ENCODE peak calls at places on chromosomes 13 and 19, in four cellular contexts. O, D, S and J are unnamed samples.

GRCh38 chr19:1855828-1856255 is 7.5 kb downstream of the KLF16 start:
- DNase-seq in O (peak), D (no peak), S (no peak), J (no peak)

GRCh38 chr13:111202745-111203144 is 87.6 kb downstream of the ARHGEF7 start:
- DNase-seq in O (peak), D (peak), S (no peak), J (no peak)

GRCh38 chr13:50387124-50387581 is 371.9 kb downstream of the KCNRG start:
- DNase-seq in O (peak), D (no peak), S (peak), J (peak)

GRCh38 chr19:10404888-10405808 is 1.8 kb upstream of the CDC37 start:
- DNase-seq in O (no peak), D (no peak), S (no peak), J (no peak)

GRCh38 chr19:19040417-19040816 is 7.0 kb downstream of the ARMC6 start:
- DNase-seq in O (no peak), D (no peak), S (peak), J (no peak)

GRCh38 chr13:72368031-72368430 is 359.4 kb downstream of the MZT1 start:
- DNase-seq in O (no peak), D (no peak), S (no peak), J (no peak)

GRCh38 chr13:33927315-33927714 is 109.4 kb downstream of the RFC3 start:
- DNase-seq in O (no peak), D (no peak), S (no peak), J (no peak)

GRCh38 chr19:49779731-49780578 is 13.2 kb downstream of the AP2A1 start:
- DNase-seq in O (no peak), D (no peak), S (no peak), J (no peak)

GRCh38 chr19:40416918-40417713 is 3.9 kb upstream of the PRX start:
- DNase-seq in O (peak), D (no peak), S (peak), J (no peak)

GRCh38 chr19:43798546-43799409 is 3.5 kb downstream of the LYPD5 start:
- DNase-seq in O (peak), D (no peak), S (no peak), J (peak)

GRCh38 chr13:109782823-109783411 is 3.5 kb downstream of the IRS2 start:
- DNase-seq in O (no peak), D (no peak), S (no peak), J (no peak)

GRCh38 chr19:46954502-46955004 is 65.1 kb upstream of the NPAS1 start:
- DNase-seq in O (peak), D (no peak), S (peak), J (no peak)

GRCh38 chr19:28436320-28436719 is 776.6 kb downstream of the UQCRFS1 start:
- DNase-seq in O (no peak), D (no peak), S (no peak), J (no peak)

GRCh38 chr19:4391701-4392543 is 8.4 kb downstream of the SH3GL1 start:
- DNase-seq in O (no peak), D (no peak), S (peak), J (no peak)

DNA sequence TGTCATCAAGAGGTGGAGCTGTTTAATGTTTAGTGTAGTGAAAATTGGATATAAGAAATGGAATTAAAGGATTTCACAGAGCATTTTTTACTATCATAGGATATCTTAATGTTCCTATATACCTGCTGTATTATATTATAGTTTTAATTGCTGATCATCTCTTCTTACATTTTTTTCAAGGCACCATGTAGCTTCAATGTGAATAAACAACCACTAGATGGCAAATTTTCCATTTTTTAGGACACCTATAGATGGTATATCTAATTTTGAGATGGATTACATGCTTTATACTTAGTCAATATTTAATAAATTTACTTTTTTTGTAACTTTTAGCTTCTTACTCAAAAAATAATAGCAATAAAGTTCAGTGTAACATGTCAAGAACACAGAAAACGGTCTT is 9.0 kb upstream of the ATXN8OS start:
- DNase-seq in O (no peak), D (no peak), S (no peak), J (no peak)
- TF ChIP-seq HMGXB4 in O (no peak), D (no peak), S (no peak), J (no peak)

GRCh38 chr19:14352526-14352925 is 28.7 kb upstream of the ADGRE5 start:
- DNase-seq in O (no peak), D (no peak), S (no peak), J (no peak)

GRCh38 chr19:14350866-14351265 is 30.4 kb upstream of the ADGRE5 start:
- DNase-seq in O (no peak), D (no peak), S (no peak), J (no peak)

GRCh38 chr19:14350302-14350701 is 30.9 kb upstream of the ADGRE5 start:
- DNase-seq in O (no peak), D (no peak), S (no peak), J (no peak)

GRCh38 chr19:14347999-14348889 is 33.0 kb upstream of the ADGRE5 start:
- DNase-seq in O (peak), D (peak), S (peak), J (peak)

DNA sequence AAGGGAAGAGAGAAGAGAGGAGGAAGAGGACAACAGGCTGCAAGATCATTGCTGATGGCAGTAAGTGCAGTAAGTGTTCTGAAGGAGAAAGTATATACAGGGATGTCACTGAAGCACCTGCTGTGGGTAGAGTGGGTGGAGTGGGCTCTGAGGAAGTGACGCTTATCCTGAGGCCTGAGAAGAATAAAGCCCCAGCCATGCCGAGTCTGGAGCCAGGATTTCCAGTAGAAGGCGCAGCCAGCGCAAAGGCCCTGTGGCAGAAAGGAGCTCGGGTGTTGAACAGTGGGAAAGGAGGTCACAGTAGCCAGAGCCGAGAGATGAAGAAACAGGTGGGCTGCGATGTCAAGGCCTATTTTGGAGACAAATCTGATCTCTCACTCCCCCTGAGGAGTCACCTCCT is 31.8 kb upstream of the ADGRE5 start:
- DNase-seq in O (no peak), D (no peak), S (no peak), J (no peak)
- TF ChIP-seq HMGXB4 in O (no peak), D (no peak), S (no peak), J (no peak)

GRCh38 chr19:29678484-29679106 is 13.3 kb downstream of the PLEKHF1 start:
- DNase-seq in O (peak), D (no peak), S (peak), J (no peak)

GRCh38 chr19:29681422-29682235 is 16.4 kb downstream of the PLEKHF1 start:
- DNase-seq in O (no peak), D (no peak), S (no peak), J (no peak)

GRCh38 chr19:29680937-29681336 is 15.7 kb downstream of the PLEKHF1 start:
- DNase-seq in O (no peak), D (no peak), S (no peak), J (no peak)

GRCh38 chr19:29679598-29680210 is 14.4 kb downstream of the PLEKHF1 start:
- DNase-seq in O (no peak), D (no peak), S (no peak), J (no peak)

DNA sequence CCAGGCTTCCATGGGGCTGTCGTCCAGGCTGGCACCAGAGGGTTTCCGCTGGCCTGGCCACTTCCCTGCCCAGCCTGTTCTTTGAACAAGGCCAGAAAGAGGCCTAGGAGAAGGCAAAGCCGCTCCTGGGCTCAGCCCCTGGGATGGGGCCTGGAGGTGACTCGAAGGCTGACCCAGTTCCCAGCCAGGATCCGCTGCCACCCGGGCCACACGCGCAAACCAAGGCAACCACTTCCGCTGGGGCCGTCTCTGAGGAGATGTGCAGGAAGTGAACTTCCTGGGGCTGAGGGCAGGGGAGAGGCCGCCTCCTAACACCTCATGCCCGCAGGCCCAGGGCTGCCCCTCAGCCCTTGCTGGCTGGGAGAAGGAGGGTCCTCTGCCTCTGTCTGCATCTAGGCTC is 15.2 kb downstream of the PLEKHF1 start:
- DNase-seq in O (no peak), D (no peak), S (no peak), J (no peak)
- TF ChIP-seq HMGXB4 in O (no peak), D (no peak), S (no peak), J (no peak)

GRCh38 chr19:51294211-51294976 is 17.1 kb upstream of the IGLON5 start:
- DNase-seq in O (no peak), D (no peak), S (no peak), J (no peak)
- TF ChIP-seq HMGXB4 in O (no peak), D (no peak), S (no peak), J (no peak)

GRCh38 chr13:27621116-27621365 is 651 bp upstream of the POLR1D start:
- DNase-seq in O (no peak), D (no peak), S (no peak), J (no peak)
- TF ChIP-seq HMGXB4 in O (no peak), D (no peak), S (no peak), J (no peak)

GRCh38 chr13:59391696-59392095 is 772.0 kb downstream of the DIAPH3 start:
- DNase-seq in O (peak), D (peak), S (peak), J (peak)
- TF ChIP-seq HMGXB4 in O (no peak), D (no peak), S (peak), J (no peak)

GRCh38 chr13:48231080-48231479 is 1.9 kb upstream of the ITM2B start:
- DNase-seq in O (no peak), D (no peak), S (no peak), J (no peak)

GRCh38 chr13:48233886-48234488 is 981 bp downstream of the ITM2B start:
- DNase-seq in O (no peak), D (no peak), S (no peak), J (no peak)

GRCh38 chr13:48231948-48232347 is 1.1 kb upstream of the ITM2B start:
- DNase-seq in O (peak), D (no peak), S (no peak), J (no peak)

GRCh38 chr13:48233097-48233885 is at the start of gene ITM2B:
- DNase-seq in O (peak), D (peak), S (peak), J (peak)

GRCh38 chr13:48232420-48233096 is 448 bp upstream of the ITM2B start:
- DNase-seq in O (peak), D (no peak), S (peak), J (no peak)
- TF ChIP-seq HMGXB4 in O (no peak), D (no peak), S (no peak), J (no peak)

GRCh38 chr13:85254641-85255040 is 544.6 kb downstream of the SLITRK6 start:
- DNase-seq in O (no peak), D (no peak), S (no peak), J (no peak)

GRCh38 chr13:85260896-85261295 is 538.3 kb downstream of the SLITRK6 start:
- DNase-seq in O (no peak), D (no peak), S (no peak), J (no peak)

GRCh38 chr13:85261757-85262346 is 537.4 kb downstream of the SLITRK6 start:
- DNase-seq in O (no peak), D (no peak), S (peak), J (no peak)

DNA sequence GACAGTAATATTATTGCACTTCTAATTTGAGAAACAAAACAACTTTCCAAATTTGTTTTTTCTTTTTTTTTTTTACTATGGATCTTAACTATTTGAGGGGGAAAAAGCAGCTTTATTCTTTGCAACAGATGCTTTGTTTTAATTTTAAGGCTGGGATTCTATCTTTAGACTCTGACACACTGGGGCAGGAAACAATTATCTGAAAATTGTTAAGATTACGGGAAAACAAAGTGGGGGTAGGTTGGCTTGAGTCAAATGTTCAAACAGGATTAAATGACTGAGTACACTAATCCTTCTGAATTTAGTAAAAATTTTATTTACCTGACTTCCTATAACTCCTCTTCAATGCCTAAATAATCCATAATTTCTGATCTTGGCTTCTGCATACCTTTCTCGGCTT is 543.2 kb downstream of the SLITRK6 start:
- DNase-seq in O (no peak), D (no peak), S (no peak), J (no peak)
- TF ChIP-seq HMGXB4 in O (no peak), D (no peak), S (no peak), J (no peak)

DNA sequence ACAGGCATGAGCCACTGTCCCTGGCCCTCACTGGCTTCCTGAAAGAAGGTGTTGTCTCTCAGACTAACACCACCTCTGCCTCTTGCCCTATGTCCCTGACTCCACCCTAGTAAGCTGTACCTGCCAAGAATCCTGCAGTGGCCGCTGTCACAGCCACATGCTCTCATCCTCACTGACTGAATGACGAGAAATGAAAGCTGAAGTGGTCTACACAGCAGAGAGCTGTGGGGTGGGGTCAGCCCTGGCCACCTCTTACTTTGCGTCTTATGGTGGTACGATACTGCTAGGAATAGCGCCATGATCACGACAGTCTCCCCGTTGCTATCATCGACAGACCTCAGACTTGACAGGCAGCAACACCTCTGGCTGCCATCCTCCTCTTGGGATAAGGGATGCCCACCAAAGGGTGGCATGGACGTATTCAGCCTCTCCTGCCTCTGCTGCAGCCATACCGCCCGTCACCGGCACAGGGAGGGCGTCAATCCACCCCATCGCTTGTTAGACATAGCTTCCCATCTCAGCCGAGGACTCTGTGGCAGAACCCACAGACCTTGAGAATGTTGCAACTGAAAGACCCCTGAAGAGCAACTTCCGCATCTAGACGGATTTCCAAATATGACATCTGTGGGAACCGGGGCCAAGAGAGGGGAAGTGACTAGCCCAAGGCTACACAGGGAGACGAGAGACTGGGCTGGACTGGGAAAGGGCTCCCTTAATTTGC is 809 bp downstream of the MYO1F start:
- DNase-seq in O (no peak), D (no peak), S (no peak), J (no peak)
- TF ChIP-seq HMGXB4 in O (no peak), D (no peak), S (no peak), J (no peak)